ENCODE peak calls at places on chromosome 3, in four cellular contexts. A, F, E and P are unnamed samples. For H3K4me1, the result is how much of the 10 kb centered on the place peaks cover.

GRCh38 chr3:100696161-100696560 is 13.1 kb upstream of the TFG start:
- DNase-seq in E (no peak), F (no peak), A (no peak), P (no peak)

GRCh38 chr3:129016366-129016724 is 15.2 kb downstream of the EFCC1 start:
- DNase-seq in E (no peak), F (no peak), A (no peak), P (no peak)

GRCh38 chr3:148991219-148992026 is at the start of gene GYG1:
- DNase-seq in E (peak), A (peak), F (peak), P (peak)

GRCh38 chr3:46359748-46360509 is 6.0 kb downstream of the CCR2 start:
- DNase-seq in A (no peak), F (no peak), E (no peak), P (peak)

GRCh38 chr3:119025390-119025789 is 9.3 kb downstream of the IGSF11 start:
- DNase-seq in E (no peak), F (no peak), A (no peak), P (no peak)

GRCh38 chr3:190694335-190695001 is 168.0 kb downstream of the GMNC start:
- DNase-seq in F (no peak), A (no peak), E (no peak), P (no peak)

GRCh38 chr3:189563841-189564563 is 67.2 kb upstream of the TP63 start:
- DNase-seq in E (no peak), F (no peak), A (no peak), P (peak)

GRCh38 chr3:147191795-147192385 is 214.5 kb downstream of the ZIC4 start:
- DNase-seq in E (peak), F (peak), A (peak), P (peak)

GRCh38 chr3:43996379-43997301 is 245.0 kb upstream of the TOPAZ1 start:
- DNase-seq in A (no peak), F (peak), E (peak), P (no peak)

GRCh38 chr3:152399374-152399773 is 130.6 kb downstream of the MBNL1 start:
- DNase-seq in F (no peak), E (no peak), A (no peak), P (peak)

GRCh38 chr3:188270423-188270972 is 116.5 kb downstream of the LPP start:
- DNase-seq in F (no peak), E (no peak), A (no peak), P (peak)

GRCh38 chr3:43583481-43583880 is 38.3 kb downstream of the ANO10 start:
- DNase-seq in A (peak), F (peak), E (no peak), P (no peak)

GRCh38 chr3:31053299-31053698 is 158.8 kb upstream of the GADL1 start:
- DNase-seq in F (peak), E (no peak), A (no peak), P (no peak)

GRCh38 chr3:23776352-23776891 is 29.3 kb upstream of the UBE2E1 start:
- DNase-seq in E (no peak), A (no peak), F (no peak), P (peak)

GRCh38 chr3:126051741-126052140 is 32.2 kb downstream of the SLC41A3 start:
- DNase-seq in F (no peak), E (no peak), A (no peak), P (no peak)

GRCh38 chr3:41753651-41754050 is 208.3 kb downstream of the ULK4 start:
- DNase-seq in E (no peak), F (no peak), A (no peak), P (no peak)

GRCh38 chr3:30768703-30769550 is 125.5 kb downstream of the GADL1 start:
- DNase-seq in E (peak), A (peak), F (peak), P (peak)

GRCh38 chr3:12957334-12957733 is 115.9 kb downstream of the IQSEC1 start:
- DNase-seq in E (no peak), F (no peak), A (no peak), P (no peak)

GRCh38 chr3:169954142-169954756 is 12.4 kb upstream of the SEC62 start:
- DNase-seq in F (no peak), E (no peak), A (no peak), P (no peak)

DNA sequence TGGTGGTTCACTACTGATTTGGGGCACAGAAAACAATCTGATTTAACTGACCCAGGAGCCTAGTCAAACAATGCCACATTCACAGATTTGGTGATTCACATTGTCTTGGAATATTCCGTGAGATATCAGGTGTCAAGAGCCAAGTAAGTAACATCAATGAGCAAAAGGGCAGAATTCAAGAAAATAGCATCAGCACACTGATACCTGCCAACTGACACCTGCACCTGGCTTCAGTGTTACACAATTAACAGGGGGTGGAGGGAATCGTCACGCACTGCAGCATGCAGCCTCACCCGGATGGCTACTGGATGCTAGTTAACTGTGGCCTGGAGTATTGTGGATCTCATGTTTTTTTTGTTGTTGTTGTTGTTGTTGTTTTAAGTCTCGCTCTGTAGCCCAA is 17.6 kb downstream of the CCNL1 start:
- DNase-seq in F (no peak), A (no peak), E (no peak), P (no peak)
- H3K4me1 ChIP-seq in F (under half), A (under half), E (under half), P (under half)

DNA sequence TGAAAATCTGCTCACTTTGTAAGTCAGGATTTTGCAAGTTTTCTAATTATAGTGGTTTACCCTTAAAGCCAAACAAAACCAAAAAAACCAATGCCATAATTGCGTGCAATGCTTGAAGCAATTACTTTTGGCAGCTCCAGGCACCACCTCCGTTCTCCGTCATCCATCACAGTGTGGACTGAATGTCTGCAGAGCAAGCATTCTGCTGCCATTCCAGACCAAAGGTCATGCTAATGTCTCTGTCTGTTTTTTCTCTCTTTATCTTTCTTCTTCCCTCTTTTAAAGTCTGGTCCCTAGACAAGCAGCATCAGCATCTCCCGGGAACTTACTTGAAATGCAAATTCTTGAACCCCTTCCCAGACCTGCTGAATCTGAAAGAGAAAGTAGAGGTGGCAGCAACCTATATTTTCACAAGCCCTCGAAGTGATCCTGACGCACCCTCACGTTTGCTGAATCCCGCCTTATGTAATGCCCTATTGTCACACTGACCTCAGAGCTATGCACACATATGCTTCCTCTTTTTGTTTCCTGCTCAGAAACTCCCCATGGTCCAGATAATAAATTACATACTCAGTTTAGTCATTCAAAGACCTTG is 297.3 kb upstream of the PROK2 start:
- DNase-seq in A (no peak), F (no peak), E (no peak), P (peak)
- H3K27ac ChIP-seq in A (no peak), F (no peak), E (no peak), P (no peak)

GRCh38 chr3:138381413-138381901 is 33.1 kb downstream of the MRAS start:
- DNase-seq in E (no peak), F (no peak), A (no peak), P (peak)
- H3K4me2 ChIP-seq in E (peak), F (no peak), A (no peak), P (no peak)

GRCh38 chr3:153961498-153961897 is 159.7 kb upstream of the ARHGEF26 start:
- DNase-seq in A (no peak), E (no peak), F (peak), P (no peak)

GRCh38 chr3:153958635-153959320 is 162.4 kb upstream of the ARHGEF26 start:
- DNase-seq in A (no peak), F (no peak), E (no peak), P (peak)

GRCh38 chr3:153960701-153961100 is 160.5 kb upstream of the ARHGEF26 start:
- DNase-seq in F (no peak), E (no peak), A (no peak), P (no peak)

GRCh38 chr3:153959321-153959717 is 161.9 kb upstream of the ARHGEF26 start:
- DNase-seq in A (no peak), F (no peak), E (no peak), P (no peak)

GRCh38 chr3:153956621-153957020 is 164.6 kb upstream of the ARHGEF26 start:
- DNase-seq in E (no peak), A (no peak), F (peak), P (no peak)
- H3K4me1 ChIP-seq in E (under half), A (under half), F (under half), P (under half)